ENCODE peak calls at places on chromosomes 6 and 20, in six cellular contexts. C, N, H, M, S and X are unnamed samples.

GRCh38 chr6:74752303-74752702 is 453.6 kb downstream of the COL12A1 start:
- DNase-seq in M (no peak), C (no peak), H (no peak), N (no peak), S (no peak), X (no peak)

GRCh38 chr20:50341880-50342637 is 151.4 kb downstream of the CEBPB start:
- DNase-seq in C (no peak), N (no peak), M (no peak), H (no peak), S (no peak), X (no peak)

GRCh38 chr6:166005401-166005845 is 162.2 kb downstream of the TBXT start:
- DNase-seq in N (peak; percentile 62), S (no peak), M (no peak), H (peak; percentile 50), C (no peak), X (no peak)

GRCh38 chr6:56491606-56492328 is 150.9 kb downstream of the DST start:
- DNase-seq in S (no peak), H (no peak), M (no peak), C (no peak), N (no peak), X (no peak)

GRCh38 chr6:106250997-106251396 is 74.6 kb downstream of the ATG5 start:
- DNase-seq in S (no peak), M (no peak), N (no peak), H (no peak), C (no peak), X (no peak)

GRCh38 chr20:472889-473292 is 10.6 kb upstream of the TBC1D20 start:
- DNase-seq in C (peak; percentile 35), N (no peak), S (no peak), H (no peak), M (no peak), X (no peak)

GRCh38 chr6:166025149-166025898 is 142.3 kb downstream of the TBXT start:
- DNase-seq in N (peak; percentile 91), C (no peak), S (no peak), M (no peak), H (no peak), X (no peak)

GRCh38 chr20:54172856-54173652 is 732 bp downstream of the CYP24A1 start:
- DNase-seq in S (no peak), N (no peak), C (no peak), H (no peak), M (no peak), X (no peak)

GRCh38 chr20:44172572-44172950 is 14.4 kb downstream of the JPH2 start:
- DNase-seq in C (no peak), H (no peak), N (no peak), S (no peak), M (no peak), X (no peak)

GRCh38 chr6:108541843-108542795 is 18.6 kb upstream of the FOXO3 start:
- DNase-seq in S (peak; percentile 64), C (peak; percentile 51), M (no peak), H (peak; percentile 40), N (peak; percentile 87), X (peak; percentile 72)

GRCh38 chr20:19515074-19515473 is 243.0 kb upstream of the RIN2 start:
- DNase-seq in S (no peak), H (no peak), C (no peak), M (no peak), N (no peak), X (no peak)

GRCh38 chr20:52154575-52154974 is 37.0 kb downstream of the ZFP64 start:
- DNase-seq in C (no peak), S (no peak), M (no peak), H (no peak), N (no peak), X (no peak)

GRCh38 chr20:63538204-63539091 is 1.3 kb upstream of the PTK6 start:
- DNase-seq in N (peak; percentile 22), M (no peak), C (peak; percentile 67), H (peak; percentile 95), S (peak; percentile 89), X (no peak)

GRCh38 chr20:13271977-13272975 is 51.2 kb downstream of the ISM1 start:
- DNase-seq in M (no peak), C (no peak), S (no peak), N (no peak), H (no peak), X (no peak)

GRCh38 chr6:170449231-170449630 is 103.9 kb downstream of the PSMB1 start:
- DNase-seq in C (no peak), N (peak; percentile 39), M (no peak), H (no peak), S (no peak), X (no peak)

GRCh38 chr20:32763202-32763999 is 1.2 kb downstream of the DNMT3B start:
- DNase-seq in S (peak; percentile 55), H (no peak), N (no peak), M (no peak), C (no peak), X (no peak)

GRCh38 chr6:29051680-29052079 is 6.7 kb upstream of the OR2W1 start:
- DNase-seq in N (no peak), C (no peak), H (no peak), S (no peak), M (no peak), X (no peak)

DNA sequence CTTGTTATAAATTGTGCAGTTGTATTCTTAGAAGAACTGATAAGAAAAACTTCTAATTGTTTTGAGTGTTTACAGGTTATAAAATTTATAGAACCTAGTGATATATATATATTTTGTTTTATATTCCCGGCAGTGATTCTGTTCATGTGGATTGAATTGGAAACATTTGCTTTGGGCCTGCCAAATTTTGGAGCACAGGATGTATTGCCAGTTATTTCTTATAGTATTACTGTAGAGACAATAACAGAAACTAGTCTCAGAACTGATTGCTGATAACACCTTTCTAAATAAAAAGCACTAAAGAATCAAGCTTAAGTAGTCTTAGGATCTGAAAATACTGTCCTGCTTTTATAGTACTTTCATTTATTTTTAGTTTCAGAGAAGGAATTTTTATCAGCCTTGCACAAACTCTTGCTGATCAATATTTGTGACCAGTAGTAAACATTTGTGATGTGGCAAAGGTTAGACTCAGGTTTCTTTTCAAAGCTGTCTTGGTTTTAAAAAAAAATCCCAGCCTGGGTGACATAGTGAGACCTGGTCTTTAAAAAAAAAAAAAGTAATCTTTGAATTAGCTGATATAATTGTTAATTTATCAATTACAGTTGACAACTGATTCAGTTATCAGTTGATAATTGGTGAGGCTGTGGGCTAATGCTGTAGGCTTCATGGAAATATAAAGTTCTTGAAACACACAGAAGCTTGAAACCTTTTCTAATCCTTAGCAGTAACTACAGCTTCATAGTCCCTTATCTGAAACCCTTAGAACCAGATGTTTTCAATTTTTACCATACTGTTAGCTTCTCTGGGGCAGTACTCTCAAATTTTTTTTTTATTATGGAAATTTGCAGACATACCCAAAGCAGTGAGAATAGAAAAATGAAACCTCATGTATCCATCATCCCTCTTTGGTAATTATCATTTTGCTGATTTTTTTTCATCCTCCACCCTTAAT is 42.4 kb downstream of the RNGTT start:
- DNase-seq in S (no peak), H (no peak), C (no peak), N (no peak), M (no peak), X (no peak)
- TF ChIP-seq BHLHE40 in S (no peak), H (no peak), C (no peak), N (no peak), M (no peak), X (no peak)

GRCh38 chr6:6697620-6698019 is 109.1 kb downstream of the LY86 start:
- DNase-seq in C (no peak), N (no peak), M (no peak), H (no peak), S (no peak), X (no peak)

GRCh38 chr6:6694368-6694780 is 105.9 kb downstream of the LY86 start:
- DNase-seq in H (no peak), C (no peak), S (peak; percentile 49), M (no peak), N (no peak), X (no peak)

GRCh38 chr6:6694825-6695710 is 106.5 kb downstream of the LY86 start:
- DNase-seq in C (no peak), S (no peak), H (no peak), M (no peak), N (no peak), X (no peak)

GRCh38 chr6:6695711-6696048 is 107.2 kb downstream of the LY86 start:
- DNase-seq in C (no peak), N (no peak), M (no peak), S (no peak), H (no peak), X (no peak)

GRCh38 chr6:6696867-6697531 is 108.5 kb downstream of the LY86 start:
- DNase-seq in M (no peak), S (peak; percentile 81), N (peak; percentile 65), H (peak; percentile 33), C (peak; percentile 29), X (peak; percentile 73)
- TF ChIP-seq BHLHE40 in M (no peak), S (no peak), N (no peak), H (no peak), C (no peak), X (no peak)

GRCh38 chr20:57662028-57662312 is 41.7 kb upstream of the ZBP1 start:
- DNase-seq in H (no peak), S (no peak), M (no peak), N (no peak), C (no peak), X (no peak)
- TF ChIP-seq BHLHE40 in H (no peak), S (no peak), M (no peak), N (no peak), C (no peak), X (no peak)

GRCh38 chr6:158032354-158032733 is 50.7 kb downstream of the SYNJ2 start:
- DNase-seq in H (no peak), N (no peak), M (no peak), C (no peak), S (no peak), X (no peak)

GRCh38 chr6:158036261-158036660 is 54.6 kb downstream of the SYNJ2 start:
- DNase-seq in H (no peak), C (no peak), N (no peak), S (no peak), M (no peak), X (no peak)

GRCh38 chr6:158033077-158033750 is 51.6 kb downstream of the SYNJ2 start:
- DNase-seq in S (no peak), N (no peak), M (no peak), H (no peak), C (no peak), X (no peak)

GRCh38 chr6:158031445-158032353 is 50.0 kb downstream of the SYNJ2 start:
- DNase-seq in M (no peak), S (peak; percentile 66), N (peak; percentile 89), C (no peak), H (no peak), X (no peak)

DNA sequence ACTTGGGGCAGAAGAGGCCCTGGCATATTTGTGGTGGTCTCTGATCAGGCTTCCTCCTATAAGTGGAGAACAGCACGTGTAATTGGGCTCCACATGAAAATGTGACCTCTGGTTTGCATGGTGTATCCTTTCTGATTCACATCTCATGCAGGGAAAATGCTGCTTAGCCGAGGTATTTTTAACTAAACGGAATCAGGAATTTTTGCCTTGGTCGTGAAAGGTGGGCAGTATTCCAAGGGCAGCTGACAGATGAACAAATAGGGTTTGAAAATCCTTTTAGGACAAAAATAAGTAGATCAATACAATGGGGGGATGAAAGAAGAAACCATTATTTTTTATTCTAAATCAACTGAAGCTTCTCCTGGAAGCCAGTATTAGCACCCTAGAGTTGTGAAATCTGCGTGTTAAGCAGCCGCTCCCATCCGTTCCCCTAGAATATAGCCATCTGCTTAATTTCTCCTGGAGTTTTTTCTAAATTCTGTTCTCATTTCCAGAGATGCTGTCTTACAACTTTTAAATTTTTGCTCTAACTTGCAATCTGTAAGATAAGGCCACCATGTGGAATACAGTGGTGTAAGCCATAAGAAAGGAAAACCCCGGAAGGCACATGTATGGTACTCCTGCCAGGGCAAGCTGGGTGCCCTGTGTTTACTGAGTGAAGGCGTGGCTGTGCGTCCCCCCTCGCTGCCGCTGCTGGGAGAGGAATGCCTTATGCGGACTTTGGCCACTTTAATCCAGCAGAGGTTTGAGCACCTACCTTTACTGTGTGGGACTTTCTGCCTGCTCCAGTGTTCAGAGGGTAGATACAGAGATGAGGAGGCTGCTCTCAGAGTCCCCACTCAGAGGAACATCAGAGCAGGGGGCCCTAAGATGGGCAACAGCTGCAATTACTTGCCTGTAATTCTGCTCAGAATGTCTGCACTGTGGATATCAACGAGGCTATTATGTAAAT is 52.4 kb downstream of the SYNJ2 start:
- DNase-seq in H (no peak), M (no peak), S (no peak), N (no peak), C (peak; percentile 93), X (no peak)
- TF ChIP-seq BHLHE40 in H (no peak), M (no peak), S (no peak), N (no peak), C (no peak), X (no peak)